ENCODE peak calls at places on chromosomes 16 and 17, in eight cellular contexts. L is sigmoid colon, S is SK-N-SH, F is Panc1, D is prostate gland, M is GM12878, T is H1, Q is GM23338. B is an unnamed sample.
A peak's percentile ranks its signal among the peaks of the same experiment; 100 is the strongest.

GRCh38 chr17:28528329-28529011 is 22.3 kb downstream of the FOXN1 start:
- DNase-seq in L (no peak), S (no peak), F (no peak), D (no peak), M (no peak), T (no peak), Q (peak; percentile 43), B (no peak)

GRCh38 chr17:28682655-28683054 is 20.6 kb downstream of the SUPT6H start:
- DNase-seq in L (no peak), S (no peak), F (no peak), D (no peak), M (no peak), T (no peak), Q (no peak), B (no peak)

GRCh38 chr17:83193336-83194188 is 114.2 kb downstream of the METRNL start:
- DNase-seq in L (peak; percentile 69), S (no peak), F (no peak), D (no peak), M (no peak), T (no peak), Q (no peak), B (no peak)

GRCh38 chr17:27206447-27206846 is 87.5 kb upstream of the WSB1 start:
- DNase-seq in L (no peak), S (no peak), F (no peak), D (no peak), M (no peak), T (no peak), Q (peak; percentile 45), B (no peak)

GRCh38 chr16:46822270-46822669 is 8.7 kb downstream of the C16orf87 start:
- DNase-seq in L (no peak), S (no peak), F (no peak), D (no peak), M (peak; percentile 57), T (no peak), Q (no peak), B (no peak)

GRCh38 chr17:34276826-34277225 is 6.8 kb downstream of the CCL7 start:
- DNase-seq in L (no peak), S (no peak), F (no peak), D (no peak), M (no peak), T (no peak), Q (no peak), B (no peak)

GRCh38 chr16:85535352-85536072 is 77.6 kb upstream of the GSE1 start:
- DNase-seq in L (peak; percentile 67), S (no peak), F (no peak), D (no peak), M (no peak), T (no peak), Q (no peak), B (no peak)

GRCh38 chr17:40342575-40343058 is 21.9 kb downstream of the GJD3 start:
- DNase-seq in L (no peak), S (no peak), F (no peak), D (no peak), M (no peak), T (no peak), Q (no peak), B (no peak)

GRCh38 chr17:50447870-50448573 is 20.7 kb downstream of the CHAD start:
- DNase-seq in L (no peak), S (no peak), F (no peak), D (no peak), M (no peak), T (no peak), Q (no peak), B (no peak)
- TF ChIP-seq POLR2AphosphoS5 in L (no peak), S (no peak), F (no peak), D (no peak), M (no peak), T (no peak), Q (no peak), B (no peak)

DNA sequence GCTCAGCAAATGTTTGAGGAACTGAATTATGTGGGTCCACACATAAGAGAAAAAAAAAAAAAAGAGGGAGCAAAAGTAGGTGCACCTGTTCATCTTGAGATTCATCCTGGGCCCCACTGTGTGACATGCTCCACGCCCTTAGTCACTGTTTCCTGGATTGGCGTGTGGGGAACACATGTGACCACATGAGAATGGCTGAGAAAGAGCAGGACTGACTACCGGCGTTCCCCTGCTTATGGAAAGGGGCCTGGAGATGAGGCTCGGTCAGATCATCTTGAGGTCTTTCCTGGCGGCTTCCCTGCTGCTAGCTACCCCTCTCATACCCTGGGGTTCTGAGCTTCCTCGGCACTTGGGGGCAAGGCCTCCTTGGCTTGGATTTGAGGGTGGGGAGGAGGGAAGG is 3.9 kb downstream of the DEXI start:
- DNase-seq in L (no peak), S (no peak), F (no peak), D (no peak), M (no peak), T (no peak), Q (no peak), B (no peak)
- TF ChIP-seq POLR2AphosphoS5 in L (no peak), S (no peak), F (no peak), D (no peak), M (no peak), T (no peak), Q (no peak), B (peak; percentile 74)

GRCh38 chr17:80137131-80137530 is 9.8 kb downstream of the EIF4A3 start:
- DNase-seq in L (peak; percentile 46), S (no peak), F (no peak), D (no peak), M (no peak), T (no peak), Q (no peak), B (no peak)

GRCh38 chr17:80133626-80133970 is 13.3 kb downstream of the EIF4A3 start:
- DNase-seq in L (no peak), S (no peak), F (no peak), D (peak; percentile 48), M (no peak), T (no peak), Q (no peak), B (no peak)

GRCh38 chr17:80129006-80129565 is 17.8 kb downstream of the EIF4A3 start:
- DNase-seq in L (no peak), S (no peak), F (no peak), D (no peak), M (no peak), T (no peak), Q (no peak), B (no peak)

GRCh38 chr17:80130992-80131391 is 15.9 kb downstream of the EIF4A3 start:
- DNase-seq in L (peak; percentile 32), S (no peak), F (no peak), D (no peak), M (no peak), T (no peak), Q (no peak), B (no peak)

GRCh38 chr17:80132906-80133625 is 13.9 kb downstream of the EIF4A3 start:
- DNase-seq in L (no peak), S (no peak), F (no peak), D (no peak), M (no peak), T (no peak), Q (no peak), B (no peak)
- TF ChIP-seq POLR2AphosphoS5 in L (no peak), S (no peak), F (peak; percentile 31), D (no peak), M (no peak), T (peak; percentile 16), Q (no peak), B (no peak)

GRCh38 chr17:2892305-2892971 is 96.2 kb downstream of the RAP1GAP2 start:
- DNase-seq in L (no peak), S (peak; percentile 24), F (peak; percentile 91), D (no peak), M (no peak), T (no peak), Q (no peak), B (no peak)
- TF ChIP-seq POLR2AphosphoS5 in L (no peak), S (peak; percentile 53), F (no peak), D (peak; percentile 30), M (no peak), T (no peak), Q (no peak), B (no peak)

GRCh38 chr17:79031996-79032875 is 8.3 kb downstream of the C1QTNF1 start:
- DNase-seq in L (peak; percentile 20), S (no peak), F (no peak), D (no peak), M (no peak), T (no peak), Q (no peak), B (no peak)

GRCh38 chr17:79035686-79036085 is 11.7 kb downstream of the C1QTNF1 start:
- DNase-seq in L (no peak), S (no peak), F (no peak), D (no peak), M (no peak), T (no peak), Q (no peak), B (no peak)

GRCh38 chr17:79033741-79034501 is 10.0 kb downstream of the C1QTNF1 start:
- DNase-seq in L (peak; percentile 73), S (peak; percentile 52), F (no peak), D (peak; percentile 41), M (no peak), T (no peak), Q (no peak), B (no peak)

GRCh38 chr17:79034931-79035485 is 11.0 kb downstream of the C1QTNF1 start:
- DNase-seq in L (peak; percentile 50), S (no peak), F (no peak), D (no peak), M (no peak), T (no peak), Q (no peak), B (no peak)

DNA sequence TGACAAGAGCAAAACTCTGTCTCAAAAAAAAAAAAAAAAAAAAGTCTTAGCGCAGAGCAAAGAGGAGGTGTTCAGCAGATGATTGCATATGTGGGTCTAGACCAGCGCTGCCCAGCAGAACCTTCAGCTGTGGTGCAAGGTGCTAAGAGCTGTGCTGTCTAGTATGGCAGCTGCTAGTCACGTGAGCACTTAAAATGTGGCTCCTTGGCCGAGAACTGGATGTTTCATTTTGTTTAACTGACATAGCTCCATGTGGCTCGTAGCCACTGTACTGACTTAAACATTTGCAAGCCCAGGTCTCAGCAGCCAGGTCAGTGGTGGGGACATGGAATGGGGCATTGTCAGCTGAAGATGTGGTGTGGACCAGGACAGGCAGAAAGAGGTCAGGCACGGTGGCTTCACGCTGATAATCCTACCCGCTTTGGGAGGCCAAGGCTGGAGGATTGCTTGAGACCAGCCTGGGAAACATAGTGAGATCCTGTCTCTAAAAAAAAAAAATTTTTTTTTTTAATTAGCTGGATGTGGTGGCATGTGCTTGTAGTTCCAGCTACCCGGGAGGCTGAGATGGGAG is 9.2 kb downstream of the C1QTNF1 start:
- DNase-seq in L (peak; percentile 44), S (no peak), F (no peak), D (peak; percentile 45), M (no peak), T (no peak), Q (no peak), B (no peak)
- TF ChIP-seq POLR2AphosphoS5 in L (no peak), S (no peak), F (no peak), D (peak; percentile 64), M (no peak), T (no peak), Q (no peak), B (no peak)

GRCh38 chr16:81796585-81797346 is 17.7 kb downstream of the PLCG2 start:
- DNase-seq in L (no peak), S (no peak), F (no peak), D (no peak), M (no peak), T (no peak), Q (no peak), B (no peak)
- TF ChIP-seq POLR2AphosphoS5 in L (no peak), S (no peak), F (no peak), D (no peak), M (no peak), T (no peak), Q (no peak), B (no peak)